ENCODE peak calls at places on chromosomes 3 and 15, in seven cellular contexts. D is A549; F is NCI-H2029 treated with DMSO at 0.1 percent for 48 hours; P is sigmoid colon; X is ascending aorta; U is fibroblast of gingiva; T is naive thymus-derived CD8-positive, alpha-beta T cell. H is an unnamed sample.

GRCh38 chr15:62165029-62165792 is at the start of gene C2CD4B:
- DNase-seq in D (peak), X (no peak), P (no peak), U (no peak), T (no peak), F (peak), H (no peak)

GRCh38 chr3:11718582-11719405 is 75.1 kb upstream of the VGLL4 start:
- DNase-seq in X (no peak), T (no peak), P (peak), D (peak), F (peak), U (peak), H (peak)

GRCh38 chr3:141462176-141462859 is 24.5 kb upstream of the RASA2 start:
- DNase-seq in X (no peak), T (no peak), P (no peak), U (no peak), F (peak), D (no peak), H (no peak)

GRCh38 chr3:34106879-34107278 is 308.4 kb downstream of the PDCD6IP start:
- DNase-seq in F (peak), T (no peak), P (no peak), X (no peak), U (no peak), D (peak), H (no peak)

GRCh38 chr3:53938645-53939044 is 47.0 kb upstream of the SELENOK start:
- DNase-seq in F (peak), P (no peak), T (no peak), D (peak), U (peak), X (no peak), H (no peak)

GRCh38 chr15:25378501-25378901 is 60.3 kb downstream of the UBE3A start:
- DNase-seq in X (no peak), F (no peak), U (no peak), T (no peak), P (no peak), D (no peak), H (no peak)

GRCh38 chr15:95972136-95972553 is 358.4 kb upstream of the NR2F2 start:
- DNase-seq in X (no peak), D (no peak), F (no peak), P (no peak), T (no peak), U (peak), H (no peak)

GRCh38 chr3:16510620-16511319 is 2.7 kb downstream of the RFTN1 start:
- DNase-seq in F (no peak), U (no peak), P (no peak), T (no peak), X (no peak), D (no peak), H (no peak)

GRCh38 chr3:62184559-62184958 is 188.8 kb downstream of the FEZF2 start:
- DNase-seq in T (no peak), D (no peak), P (no peak), X (no peak), U (peak), F (no peak), H (no peak)

GRCh38 chr3:4828279-4829030 is 150.8 kb upstream of the BHLHE40 start:
- DNase-seq in U (peak), T (no peak), P (no peak), X (no peak), D (peak), F (no peak), H (no peak)

GRCh38 chr3:99972380-99973104 is 141.8 kb downstream of the FILIP1L start:
- DNase-seq in X (no peak), P (no peak), F (no peak), D (no peak), T (no peak), U (peak), H (no peak)

GRCh38 chr15:31299588-31300207 is 26.9 kb upstream of the KLF13 start:
- DNase-seq in X (no peak), P (peak), D (no peak), U (no peak), F (no peak), T (no peak), H (no peak)

GRCh38 chr3:196517919-196518318 is 2.8 kb upstream of the SMCO1 start:
- DNase-seq in D (no peak), U (no peak), T (no peak), P (no peak), X (no peak), F (peak), H (no peak)

GRCh38 chr3:42906085-42906904 is at the start of gene ZNF662:
- DNase-seq in P (peak), D (no peak), F (no peak), T (peak), U (peak), X (no peak), H (no peak)

GRCh38 chr15:68334661-68335124 is 57.1 kb downstream of the FEM1B start:
- DNase-seq in F (no peak), D (no peak), U (peak), P (no peak), T (no peak), X (no peak), H (peak)

GRCh38 chr3:56689303-56689702 is 6.2 kb upstream of the TASOR start:
- DNase-seq in T (no peak), F (no peak), P (no peak), U (no peak), D (no peak), X (no peak), H (no peak)

GRCh38 chr15:66923438-66923881 is 141.9 kb upstream of the SMAD3 start:
- DNase-seq in T (peak), P (peak), U (no peak), D (peak), X (no peak), F (no peak), H (no peak)

GRCh38 chr3:153144779-153145178 is 17.2 kb upstream of the RAP2B start:
- DNase-seq in P (no peak), F (no peak), U (peak), D (no peak), X (no peak), T (no peak), H (no peak)

GRCh38 chr15:69755571-69756310 is 303.1 kb downstream of the RPLP1 start:
- DNase-seq in D (no peak), P (no peak), F (no peak), X (no peak), U (no peak), T (peak), H (no peak)

GRCh38 chr3:26015752-26016151 is 225.9 kb downstream of the OXSM start:
- DNase-seq in X (no peak), P (no peak), D (no peak), U (no peak), T (no peak), F (no peak), H (no peak)

GRCh38 chr3:46986782-46987484 is 7.5 kb downstream of the NBEAL2 start:
- DNase-seq in U (no peak), F (no peak), P (no peak), T (no peak), D (no peak), X (no peak), H (no peak)

GRCh38 chr15:89416339-89417183 is 79.8 kb downstream of the RHCG start:
- DNase-seq in D (peak), T (no peak), P (no peak), X (no peak), F (no peak), U (peak), H (no peak)

GRCh38 chr3:18393906-18394305 is 31.2 kb downstream of the SATB1 start:
- DNase-seq in P (no peak), D (no peak), X (no peak), U (no peak), F (no peak), T (no peak), H (no peak)

GRCh38 chr3:171282041-171282440 is 178.2 kb downstream of the TNIK start:
- DNase-seq in D (no peak), F (no peak), U (peak), T (no peak), P (no peak), X (no peak), H (no peak)

GRCh38 chr3:39249453-39250115 is 30.3 kb downstream of the CX3CR1 start:
- DNase-seq in U (no peak), F (no peak), P (no peak), D (no peak), T (no peak), X (no peak), H (no peak)

GRCh38 chr3:124606180-124606579 is 124.1 kb upstream of the UMPS start:
- DNase-seq in U (no peak), T (no peak), X (no peak), P (no peak), F (no peak), D (no peak), H (no peak)

GRCh38 chr3:48466386-48467109 is 20.0 kb downstream of the ATRIP start:
- DNase-seq in P (peak), D (no peak), U (no peak), X (no peak), F (no peak), T (no peak), H (no peak)